ENCODE peak calls at places on chromosome 11, in six cellular contexts. Y is fibroblast of mammary gland; O is body of pancreas; E is stimulated activated CD8-positive, alpha-beta memory T cell treated with anti-CD3 and anti-CD28 coated beads, Interleukin-7, amount 100 ng/mL, for 1 hour; H is brain microvascular endothelial cell; X is stimulated activated CD4-positive, alpha-beta T cell treated with anti-CD3 and anti-CD28 coated beads, Interleukin-2, amount 100 ng/mL, for 48 hours. I is an unnamed sample.

GRCh38 chr11:86341382-86341781 is 33.3 kb upstream of the CCDC81 start:
- DNase-seq in Y (no peak), O (no peak), E (no peak), H (no peak), X (no peak), I (no peak)

GRCh38 chr11:12744831-12745502 is 70.7 kb downstream of the TEAD1 start:
- DNase-seq in Y (no peak), O (no peak), E (no peak), H (no peak), X (no peak), I (no peak)

GRCh38 chr11:69333906-69334305 is 40.0 kb downstream of the MYEOV start:
- DNase-seq in Y (peak), O (no peak), E (no peak), H (no peak), X (no peak), I (no peak)

GRCh38 chr11:75827562-75827961 is 12.6 kb downstream of the UVRAG start:
- DNase-seq in Y (no peak), O (no peak), E (no peak), H (no peak), X (no peak), I (no peak)

GRCh38 chr11:91081440-91082088 is 858.7 kb upstream of the CHORDC1 start:
- DNase-seq in Y (peak), O (no peak), E (no peak), H (peak), X (no peak), I (no peak)

GRCh38 chr11:95149659-95150294 is 60.1 kb downstream of the ENDOD1 start:
- DNase-seq in Y (no peak), O (peak), E (no peak), H (no peak), X (no peak), I (no peak)

GRCh38 chr11:206516-207212 is 535 bp downstream of the BET1L start:
- DNase-seq in Y (peak), O (peak), E (no peak), H (no peak), X (no peak), I (no peak)

GRCh38 chr11:79371152-79371551 is 69.7 kb downstream of the TENM4 start:
- DNase-seq in Y (no peak), O (no peak), E (no peak), H (no peak), X (no peak), I (no peak)

GRCh38 chr11:106344392-106344791 is 266.9 kb downstream of the AASDHPPT start:
- DNase-seq in Y (peak), O (no peak), E (no peak), H (peak), X (no peak), I (no peak)

GRCh38 chr11:57762235-57762866 is 749 bp downstream of the CTNND1 start:
- DNase-seq in Y (no peak), O (peak), E (no peak), H (no peak), X (no peak), I (no peak)

GRCh38 chr11:90343670-90344069 is 120.8 kb upstream of the CHORDC1 start:
- DNase-seq in Y (no peak), O (no peak), E (no peak), H (no peak), X (no peak), I (no peak)

GRCh38 chr11:126387856-126388255 is 32.4 kb downstream of the ST3GAL4 start:
- DNase-seq in Y (no peak), O (no peak), E (no peak), H (no peak), X (no peak), I (no peak)

GRCh38 chr11:62147545-62147944 is 23.7 kb downstream of the INCENP start:
- DNase-seq in Y (no peak), O (no peak), E (no peak), H (no peak), X (no peak), I (no peak)

GRCh38 chr11:122559734-122560382 is 95.7 kb upstream of the UBASH3B start:
- DNase-seq in Y (peak), O (no peak), E (no peak), H (peak), X (no peak), I (no peak)

GRCh38 chr11:66663741-66664296 is 13.9 kb downstream of the RBM4B start:
- DNase-seq in Y (no peak), O (no peak), E (no peak), H (no peak), X (no peak), I (no peak)

GRCh38 chr11:12841946-12842630 is 167.0 kb upstream of the RASSF10 start:
- DNase-seq in Y (peak), O (peak), E (no peak), H (peak), X (no peak), I (no peak)

GRCh38 chr11:6703247-6704063 is 20.3 kb upstream of the MRPL17 start:
- DNase-seq in Y (peak), O (peak), E (no peak), H (peak), X (no peak), I (no peak)

GRCh38 chr11:56852131-56852530 is 103.6 kb upstream of the OR9G4 start:
- DNase-seq in Y (no peak), O (no peak), E (no peak), H (no peak), X (no peak), I (no peak)

GRCh38 chr11:108970221-108970991 is 305.5 kb downstream of the DDX10 start:
- DNase-seq in Y (peak), O (no peak), E (no peak), H (no peak), X (no peak), I (no peak)

GRCh38 chr11:10809373-10810199 is 860 bp upstream of the EIF4G2 start:
- DNase-seq in Y (peak), O (no peak), E (peak), H (peak), X (no peak), I (no peak)

GRCh38 chr11:36333897-36334296 is 37.8 kb downstream of the PRR5L start:
- DNase-seq in Y (peak), O (no peak), E (no peak), H (peak), X (no peak), I (no peak)

GRCh38 chr11:17637901-17638300 is 81.5 kb upstream of the MYOD1 start:
- DNase-seq in Y (no peak), O (no peak), E (no peak), H (no peak), X (no peak), I (no peak)

GRCh38 chr11:35978891-35979290 is 35.0 kb downstream of the LDLRAD3 start:
- DNase-seq in Y (no peak), O (no peak), E (no peak), H (no peak), X (no peak), I (no peak)

GRCh38 chr11:69642913-69643632 is 2.1 kb downstream of the CCND1 start:
- DNase-seq in Y (peak), O (peak), E (peak), H (peak), X (peak), I (peak)

GRCh38 chr11:97110376-97110775 is 720.6 kb downstream of the JRKL start:
- DNase-seq in Y (no peak), O (no peak), E (no peak), H (no peak), X (no peak), I (no peak)